ENCODE peak calls at places on chromosome 12, in four cellular contexts. T is stimulated activated CD4-positive, alpha-beta T cell treated with anti-CD3 and anti-CD28 coated beads, Interleukin-4, amount 100 ng/mL, for 1 hour; H is amygdala; X is activated CD4-positive, CD25-positive, alpha-beta regulatory T cell treated with anti-CD3 and anti-CD28 coated beads, Interleukin-2, amount 50 U/mL, for 72 hours. R is an unnamed sample.
A peak's percentile ranks its signal among the peaks of the same experiment; 100 is the strongest.

GRCh38 chr12:2064078-2064507 is 11.3 kb downstream of the CACNA1C start:
- DNase-seq in T (no peak), H (no peak), X (no peak), R (peak; percentile 27)

GRCh38 chr12:97560359-97560758 is 97.8 kb downstream of the RMST start:
- DNase-seq in T (no peak), H (no peak), X (no peak), R (no peak)

GRCh38 chr12:49961993-49962764 is 507 bp downstream of the AQP5 start:
- DNase-seq in T (no peak), H (no peak), X (no peak), R (no peak)

GRCh38 chr12:113220593-113221180 is 577 bp upstream of the TPCN1 start:
- DNase-seq in T (no peak), H (no peak), X (no peak), R (no peak)

GRCh38 chr12:100798799-100799198 is 4.2 kb downstream of the ANO4 start:
- DNase-seq in T (no peak), H (no peak), X (no peak), R (no peak)

GRCh38 chr12:111412007-111412829 is 6.5 kb downstream of the SH2B3 start:
- DNase-seq in T (no peak), H (peak; percentile 31), X (no peak), R (no peak)

GRCh38 chr12:1591029-1591428 is 3.4 kb downstream of the FBXL14 start:
- DNase-seq in T (no peak), H (no peak), X (no peak), R (no peak)

GRCh38 chr12:69662764-69663163 is 36.3 kb downstream of the BEST3 start:
- DNase-seq in T (no peak), H (no peak), X (no peak), R (no peak)

GRCh38 chr12:56350662-56351061 is 9.2 kb downstream of the STAT2 start:
- DNase-seq in T (no peak), H (no peak), X (no peak), R (no peak)

GRCh38 chr12:97148941-97149559 is 242.0 kb downstream of the NEDD1 start:
- DNase-seq in T (peak; percentile 50), H (no peak), X (peak; percentile 50), R (peak; percentile 57)

GRCh38 chr12:13049816-13050215 is 5.6 kb downstream of the FAM234B start:
- DNase-seq in T (no peak), H (no peak), X (no peak), R (no peak)

GRCh38 chr12:13128291-13129000 is 25.0 kb upstream of the GSG1 start:
- DNase-seq in T (no peak), H (no peak), X (no peak), R (no peak)

GRCh38 chr12:65067383-65067782 is 53.7 kb downstream of the WIF1 start:
- DNase-seq in T (no peak), H (no peak), X (no peak), R (no peak)

GRCh38 chr12:68784015-68784414 is 24.0 kb upstream of the MDM2 start:
- DNase-seq in T (no peak), H (no peak), X (no peak), R (no peak)

GRCh38 chr12:123105427-123105826 is 45.5 kb downstream of the PITPNM2 start:
- DNase-seq in T (no peak), H (no peak), X (no peak), R (no peak)

GRCh38 chr12:49276304-49277290 is 11.7 kb downstream of the TUBA1C start:
- DNase-seq in T (no peak), H (no peak), X (no peak), R (no peak)

GRCh38 chr12:132618683-132619043 is at the start of gene P2RX2:
- DNase-seq in T (no peak), H (no peak), X (no peak), R (no peak)

GRCh38 chr12:102232446-102232845 is 34.8 kb upstream of the PMCH start:
- DNase-seq in T (no peak), H (no peak), X (no peak), R (no peak)

GRCh38 chr12:53659011-53659551 is 16.8 kb downstream of the ATP5MC2 start:
- DNase-seq in T (no peak), H (peak; percentile 50), X (no peak), R (no peak)

R was measured in activated T-cell treated with anti-CD3 and anti-CD28 coated beads, Interleukin-2, amount 50 U/mL, for 48 hours.